ENCODE peak calls at places on chromosomes 4 and X, in six cellular contexts. One of them, this sample, is unnamed.

GRCh38 chr4:8615921-8616787 is 23.6 kb downstream of the CPZ start:
- DNase-seq in Calu3: no peak
- DNase-seq in AG04449: no peak
- DNase-seq in OCI-LY7: no peak
- DNase-seq in K562: no peak
- DNase-seq in stimulated activated CD4-positive, alpha-beta T cell treated with anti-CD3 and anti-CD28 coated beads, Interleukin-1b, Interleukin-23, amount 100 ng/mL, for 1 hour: no peak
- DNase-seq in this sample: no peak

GRCh38 chr4:155618183-155618838 is 48.3 kb upstream of the GUCY1A1 start:
- DNase-seq in Calu3: no peak
- DNase-seq in AG04449: no peak
- DNase-seq in OCI-LY7: no peak
- DNase-seq in K562: no peak
- DNase-seq in stimulated activated CD4-positive, alpha-beta T cell treated with anti-CD3 and anti-CD28 coated beads, Interleukin-1b, Interleukin-23, amount 100 ng/mL, for 1 hour: no peak
- DNase-seq in this sample: no peak

GRCh38 chr4:146283758-146284651 is 69.7 kb downstream of the REELD1 start:
- DNase-seq in Calu3: no peak
- DNase-seq in AG04449: no peak
- DNase-seq in OCI-LY7: no peak
- DNase-seq in K562: no peak
- DNase-seq in stimulated activated CD4-positive, alpha-beta T cell treated with anti-CD3 and anti-CD28 coated beads, Interleukin-1b, Interleukin-23, amount 100 ng/mL, for 1 hour: no peak
- DNase-seq in this sample: no peak

GRCh38 chrX:1215123-1215823 is 2.8 kb upstream of the CRLF2 start:
- DNase-seq in Calu3: no peak
- DNase-seq in AG04449: no peak
- DNase-seq in OCI-LY7: peak
- DNase-seq in K562: no peak
- DNase-seq in stimulated activated CD4-positive, alpha-beta T cell treated with anti-CD3 and anti-CD28 coated beads, Interleukin-1b, Interleukin-23, amount 100 ng/mL, for 1 hour: no peak
- DNase-seq in this sample: no peak

GRCh38 chrX:137684591-137684990 is 118.7 kb downstream of the ZIC3 start:
- DNase-seq in Calu3: no peak
- DNase-seq in AG04449: no peak
- DNase-seq in OCI-LY7: no peak
- DNase-seq in K562: no peak
- DNase-seq in stimulated activated CD4-positive, alpha-beta T cell treated with anti-CD3 and anti-CD28 coated beads, Interleukin-1b, Interleukin-23, amount 100 ng/mL, for 1 hour: no peak
- DNase-seq in this sample: no peak

GRCh38 chrX:120144178-120144844 is 14.1 kb upstream of the RHOXF2 start:
- DNase-seq in Calu3: no peak
- DNase-seq in AG04449: no peak
- DNase-seq in OCI-LY7: no peak
- DNase-seq in K562: peak
- DNase-seq in stimulated activated CD4-positive, alpha-beta T cell treated with anti-CD3 and anti-CD28 coated beads, Interleukin-1b, Interleukin-23, amount 100 ng/mL, for 1 hour: no peak
- DNase-seq in this sample: no peak

GRCh38 chrX:71256051-71256450 is 2.1 kb upstream of the ZMYM3 start:
- DNase-seq in Calu3: no peak
- DNase-seq in AG04449: no peak
- DNase-seq in OCI-LY7: no peak
- DNase-seq in K562: no peak
- DNase-seq in stimulated activated CD4-positive, alpha-beta T cell treated with anti-CD3 and anti-CD28 coated beads, Interleukin-1b, Interleukin-23, amount 100 ng/mL, for 1 hour: no peak
- DNase-seq in this sample: no peak

GRCh38 chr4:33996075-33996718 is 2248.1 kb downstream of the ARAP2 start:
- DNase-seq in Calu3: no peak
- DNase-seq in AG04449: no peak
- DNase-seq in OCI-LY7: no peak
- DNase-seq in K562: no peak
- DNase-seq in stimulated activated CD4-positive, alpha-beta T cell treated with anti-CD3 and anti-CD28 coated beads, Interleukin-1b, Interleukin-23, amount 100 ng/mL, for 1 hour: no peak
- DNase-seq in this sample: no peak

GRCh38 chr4:100782356-100782755 is 264.5 kb upstream of the EMCN start:
- DNase-seq in Calu3: no peak
- DNase-seq in AG04449: no peak
- DNase-seq in OCI-LY7: no peak
- DNase-seq in K562: no peak
- DNase-seq in stimulated activated CD4-positive, alpha-beta T cell treated with anti-CD3 and anti-CD28 coated beads, Interleukin-1b, Interleukin-23, amount 100 ng/mL, for 1 hour: no peak
- DNase-seq in this sample: no peak

GRCh38 chrX:119870626-119871131 is 854 bp downstream of the RNF113A start:
- DNase-seq in Calu3: no peak
- DNase-seq in AG04449: no peak
- DNase-seq in OCI-LY7: peak
- DNase-seq in K562: peak
- DNase-seq in stimulated activated CD4-positive, alpha-beta T cell treated with anti-CD3 and anti-CD28 coated beads, Interleukin-1b, Interleukin-23, amount 100 ng/mL, for 1 hour: no peak
- DNase-seq in this sample: no peak

GRCh38 chr4:181784881-181785280 is 458.3 kb upstream of the TENM3 start:
- DNase-seq in Calu3: no peak
- DNase-seq in AG04449: no peak
- DNase-seq in OCI-LY7: no peak
- DNase-seq in K562: no peak
- DNase-seq in stimulated activated CD4-positive, alpha-beta T cell treated with anti-CD3 and anti-CD28 coated beads, Interleukin-1b, Interleukin-23, amount 100 ng/mL, for 1 hour: no peak
- DNase-seq in this sample: no peak

GRCh38 chrX:151680805-151681204 is 14.5 kb upstream of the PRRG3 start:
- DNase-seq in Calu3: peak
- DNase-seq in AG04449: no peak
- DNase-seq in OCI-LY7: peak
- DNase-seq in K562: peak
- DNase-seq in stimulated activated CD4-positive, alpha-beta T cell treated with anti-CD3 and anti-CD28 coated beads, Interleukin-1b, Interleukin-23, amount 100 ng/mL, for 1 hour: peak
- DNase-seq in this sample: no peak

GRCh38 chr4:155616112-155616511 is 50.5 kb upstream of the GUCY1A1 start:
- DNase-seq in Calu3: no peak
- DNase-seq in AG04449: no peak
- DNase-seq in OCI-LY7: no peak
- DNase-seq in K562: no peak
- DNase-seq in stimulated activated CD4-positive, alpha-beta T cell treated with anti-CD3 and anti-CD28 coated beads, Interleukin-1b, Interleukin-23, amount 100 ng/mL, for 1 hour: no peak
- DNase-seq in this sample: no peak

GRCh38 chr4:186243331-186243730 is 16.0 kb downstream of the KLKB1 start:
- DNase-seq in Calu3: no peak
- DNase-seq in AG04449: no peak
- DNase-seq in OCI-LY7: no peak
- DNase-seq in K562: no peak
- DNase-seq in stimulated activated CD4-positive, alpha-beta T cell treated with anti-CD3 and anti-CD28 coated beads, Interleukin-1b, Interleukin-23, amount 100 ng/mL, for 1 hour: no peak
- DNase-seq in this sample: no peak

GRCh38 chr4:5357863-5358262 is 306.6 kb downstream of the STK32B start:
- DNase-seq in Calu3: no peak
- DNase-seq in AG04449: no peak
- DNase-seq in OCI-LY7: no peak
- DNase-seq in K562: no peak
- DNase-seq in stimulated activated CD4-positive, alpha-beta T cell treated with anti-CD3 and anti-CD28 coated beads, Interleukin-1b, Interleukin-23, amount 100 ng/mL, for 1 hour: no peak
- DNase-seq in this sample: no peak

GRCh38 chrX:10156199-10157031 is at the start of gene CLCN4:
- DNase-seq in Calu3: peak
- DNase-seq in AG04449: no peak
- DNase-seq in OCI-LY7: peak
- DNase-seq in K562: no peak
- DNase-seq in stimulated activated CD4-positive, alpha-beta T cell treated with anti-CD3 and anti-CD28 coated beads, Interleukin-1b, Interleukin-23, amount 100 ng/mL, for 1 hour: no peak
- DNase-seq in this sample: no peak

GRCh38 chrX:47129157-47129878 is 15.2 kb downstream of the NDUFB11 start:
- DNase-seq in Calu3: peak
- DNase-seq in AG04449: peak
- DNase-seq in OCI-LY7: peak
- DNase-seq in K562: peak
- DNase-seq in stimulated activated CD4-positive, alpha-beta T cell treated with anti-CD3 and anti-CD28 coated beads, Interleukin-1b, Interleukin-23, amount 100 ng/mL, for 1 hour: peak
- DNase-seq in this sample: peak

GRCh38 chr4:101366331-101366730 is 19.0 kb upstream of the PPP3CA start:
- DNase-seq in Calu3: no peak
- DNase-seq in AG04449: no peak
- DNase-seq in OCI-LY7: no peak
- DNase-seq in K562: no peak
- DNase-seq in stimulated activated CD4-positive, alpha-beta T cell treated with anti-CD3 and anti-CD28 coated beads, Interleukin-1b, Interleukin-23, amount 100 ng/mL, for 1 hour: no peak
- DNase-seq in this sample: no peak

GRCh38 chr4:186040316-186040715 is 28.6 kb upstream of the TLR3 start:
- DNase-seq in Calu3: no peak
- DNase-seq in AG04449: no peak
- DNase-seq in OCI-LY7: no peak
- DNase-seq in K562: no peak
- DNase-seq in stimulated activated CD4-positive, alpha-beta T cell treated with anti-CD3 and anti-CD28 coated beads, Interleukin-1b, Interleukin-23, amount 100 ng/mL, for 1 hour: no peak
- DNase-seq in this sample: no peak

GRCh38 chrX:19889582-19890342 is 2.4 kb upstream of the SH3KBP1 start:
- DNase-seq in Calu3: peak
- DNase-seq in AG04449: no peak
- DNase-seq in OCI-LY7: no peak
- DNase-seq in K562: peak
- DNase-seq in stimulated activated CD4-positive, alpha-beta T cell treated with anti-CD3 and anti-CD28 coated beads, Interleukin-1b, Interleukin-23, amount 100 ng/mL, for 1 hour: peak
- DNase-seq in this sample: no peak

GRCh38 chrX:1751781-1752180 is 136.9 kb downstream of the ASMT start:
- DNase-seq in Calu3: no peak
- DNase-seq in AG04449: no peak
- DNase-seq in OCI-LY7: no peak
- DNase-seq in K562: no peak
- DNase-seq in stimulated activated CD4-positive, alpha-beta T cell treated with anti-CD3 and anti-CD28 coated beads, Interleukin-1b, Interleukin-23, amount 100 ng/mL, for 1 hour: no peak
- DNase-seq in this sample: no peak

GRCh38 chr4:6087669-6088068 is 69.4 kb upstream of the C4orf50 start:
- DNase-seq in Calu3: peak
- DNase-seq in AG04449: no peak
- DNase-seq in OCI-LY7: peak
- DNase-seq in K562: peak
- DNase-seq in stimulated activated CD4-positive, alpha-beta T cell treated with anti-CD3 and anti-CD28 coated beads, Interleukin-1b, Interleukin-23, amount 100 ng/mL, for 1 hour: no peak
- DNase-seq in this sample: no peak

GRCh38 chrX:70554081-70554480 is 109.4 kb downstream of the DLG3 start:
- DNase-seq in Calu3: no peak
- DNase-seq in AG04449: no peak
- DNase-seq in OCI-LY7: no peak
- DNase-seq in K562: peak
- DNase-seq in stimulated activated CD4-positive, alpha-beta T cell treated with anti-CD3 and anti-CD28 coated beads, Interleukin-1b, Interleukin-23, amount 100 ng/mL, for 1 hour: no peak
- DNase-seq in this sample: no peak

GRCh38 chr4:55612341-55612740 is 20.3 kb upstream of the PDCL2 start:
- DNase-seq in Calu3: no peak
- DNase-seq in AG04449: no peak
- DNase-seq in OCI-LY7: no peak
- DNase-seq in K562: no peak
- DNase-seq in stimulated activated CD4-positive, alpha-beta T cell treated with anti-CD3 and anti-CD28 coated beads, Interleukin-1b, Interleukin-23, amount 100 ng/mL, for 1 hour: no peak
- DNase-seq in this sample: no peak

GRCh38 chr4:54742636-54743399 is 85.1 kb downstream of the KIT start:
- DNase-seq in Calu3: no peak
- DNase-seq in AG04449: no peak
- DNase-seq in OCI-LY7: no peak
- DNase-seq in K562: no peak
- DNase-seq in stimulated activated CD4-positive, alpha-beta T cell treated with anti-CD3 and anti-CD28 coated beads, Interleukin-1b, Interleukin-23, amount 100 ng/mL, for 1 hour: no peak
- DNase-seq in this sample: no peak

GRCh38 chr4:174037631-174038030 is 245.8 kb downstream of the FBXO8 start:
- DNase-seq in Calu3: no peak
- DNase-seq in AG04449: no peak
- DNase-seq in OCI-LY7: no peak
- DNase-seq in K562: no peak
- DNase-seq in stimulated activated CD4-positive, alpha-beta T cell treated with anti-CD3 and anti-CD28 coated beads, Interleukin-1b, Interleukin-23, amount 100 ng/mL, for 1 hour: no peak
- DNase-seq in this sample: no peak

GRCh38 chrX:11381464-11381863 is 88.3 kb downstream of the AMELX start:
- DNase-seq in Calu3: peak
- DNase-seq in AG04449: peak
- DNase-seq in OCI-LY7: peak
- DNase-seq in K562: peak
- DNase-seq in stimulated activated CD4-positive, alpha-beta T cell treated with anti-CD3 and anti-CD28 coated beads, Interleukin-1b, Interleukin-23, amount 100 ng/mL, for 1 hour: no peak
- DNase-seq in this sample: peak

GRCh38 chrX:31546130-31546529 is 474.3 kb upstream of the FTHL17 start:
- DNase-seq in Calu3: peak
- DNase-seq in AG04449: peak
- DNase-seq in OCI-LY7: no peak
- DNase-seq in K562: peak
- DNase-seq in stimulated activated CD4-positive, alpha-beta T cell treated with anti-CD3 and anti-CD28 coated beads, Interleukin-1b, Interleukin-23, amount 100 ng/mL, for 1 hour: no peak
- DNase-seq in this sample: no peak

GRCh38 chr4:17544205-17544604 is 29.2 kb downstream of the CLRN2 start:
- DNase-seq in Calu3: peak
- DNase-seq in AG04449: no peak
- DNase-seq in OCI-LY7: no peak
- DNase-seq in K562: peak
- DNase-seq in stimulated activated CD4-positive, alpha-beta T cell treated with anti-CD3 and anti-CD28 coated beads, Interleukin-1b, Interleukin-23, amount 100 ng/mL, for 1 hour: no peak
- DNase-seq in this sample: no peak

GRCh38 chrX:65581661-65582339 is 47.2 kb upstream of the LAS1L start:
- DNase-seq in Calu3: peak
- DNase-seq in AG04449: no peak
- DNase-seq in OCI-LY7: peak
- DNase-seq in K562: peak
- DNase-seq in stimulated activated CD4-positive, alpha-beta T cell treated with anti-CD3 and anti-CD28 coated beads, Interleukin-1b, Interleukin-23, amount 100 ng/mL, for 1 hour: no peak
- DNase-seq in this sample: no peak

GRCh38 chrX:154508346-154508745 is 7.7 kb downstream of the FAM3A start:
- DNase-seq in Calu3: no peak
- DNase-seq in AG04449: no peak
- DNase-seq in OCI-LY7: no peak
- DNase-seq in K562: no peak
- DNase-seq in stimulated activated CD4-positive, alpha-beta T cell treated with anti-CD3 and anti-CD28 coated beads, Interleukin-1b, Interleukin-23, amount 100 ng/mL, for 1 hour: no peak
- DNase-seq in this sample: no peak

GRCh38 chr4:53558061-53558801 is 33.1 kb downstream of the LNX1 start:
- DNase-seq in Calu3: no peak
- DNase-seq in AG04449: no peak
- DNase-seq in OCI-LY7: no peak
- DNase-seq in K562: no peak
- DNase-seq in stimulated activated CD4-positive, alpha-beta T cell treated with anti-CD3 and anti-CD28 coated beads, Interleukin-1b, Interleukin-23, amount 100 ng/mL, for 1 hour: no peak
- DNase-seq in this sample: no peak

GRCh38 chrX:147364896-147365295 is 546.8 kb upstream of the FMR1 start:
- DNase-seq in Calu3: no peak
- DNase-seq in AG04449: no peak
- DNase-seq in OCI-LY7: no peak
- DNase-seq in K562: no peak
- DNase-seq in stimulated activated CD4-positive, alpha-beta T cell treated with anti-CD3 and anti-CD28 coated beads, Interleukin-1b, Interleukin-23, amount 100 ng/mL, for 1 hour: no peak
- DNase-seq in this sample: no peak

GRCh38 chr4:153156263-153156662 is 48.0 kb upstream of the TRIM2 start:
- DNase-seq in Calu3: peak
- DNase-seq in AG04449: no peak
- DNase-seq in OCI-LY7: peak
- DNase-seq in K562: peak
- DNase-seq in stimulated activated CD4-positive, alpha-beta T cell treated with anti-CD3 and anti-CD28 coated beads, Interleukin-1b, Interleukin-23, amount 100 ng/mL, for 1 hour: no peak
- DNase-seq in this sample: no peak

This sample was measured in esophagus squamous epithelium.